ENCODE peak calls at places on chromosomes 7 and 10, in six cellular contexts. One of them, this sample, is unnamed. For H3K4me1, the result is how much of the 10 kb centered on the place peaks cover.

GRCh38 chr10:25902002-25902401 is 32.0 kb upstream of the MYO3A start:
- DNase-seq in effector memory CD4-positive, alpha-beta T cell: no peak
- DNase-seq in GM23338: no peak
- DNase-seq in Panc1: no peak
- DNase-seq in CD8-positive, alpha-beta memory T cell: no peak
- DNase-seq in CD8-positive, alpha-beta T cell: no peak
- DNase-seq in this sample: no peak

GRCh38 chr10:32417906-32418547 is 27.9 kb upstream of the CCDC7 start:
- DNase-seq in Panc1: no peak
- DNase-seq in CD8-positive, alpha-beta T cell: no peak
- DNase-seq in CD8-positive, alpha-beta memory T cell: no peak
- DNase-seq in effector memory CD4-positive, alpha-beta T cell: no peak
- DNase-seq in GM23338: no peak
- DNase-seq in this sample: no peak

GRCh38 chr10:58892039-58892665 is 284.3 kb upstream of the PHYHIPL start:
- DNase-seq in Panc1: no peak
- DNase-seq in CD8-positive, alpha-beta memory T cell: no peak
- DNase-seq in CD8-positive, alpha-beta T cell: no peak
- DNase-seq in GM23338: peak
- DNase-seq in effector memory CD4-positive, alpha-beta T cell: no peak
- DNase-seq in this sample: no peak

GRCh38 chr7:131638641-131639430 is 82.4 kb upstream of the PODXL start:
- DNase-seq in GM23338: no peak
- DNase-seq in effector memory CD4-positive, alpha-beta T cell: no peak
- DNase-seq in CD8-positive, alpha-beta memory T cell: no peak
- DNase-seq in Panc1: no peak
- DNase-seq in CD8-positive, alpha-beta T cell: no peak
- DNase-seq in this sample: no peak

GRCh38 chr10:132809237-132810140 is 23.5 kb upstream of the NKX6-2 start:
- DNase-seq in CD8-positive, alpha-beta T cell: no peak
- DNase-seq in GM23338: no peak
- DNase-seq in Panc1: no peak
- DNase-seq in CD8-positive, alpha-beta memory T cell: no peak
- DNase-seq in effector memory CD4-positive, alpha-beta T cell: no peak
- DNase-seq in this sample: no peak

GRCh38 chr10:21242915-21243314 is 282.6 kb downstream of the SKIDA1 start:
- DNase-seq in GM23338: no peak
- DNase-seq in effector memory CD4-positive, alpha-beta T cell: no peak
- DNase-seq in CD8-positive, alpha-beta memory T cell: no peak
- DNase-seq in Panc1: no peak
- DNase-seq in CD8-positive, alpha-beta T cell: no peak
- DNase-seq in this sample: no peak

GRCh38 chr7:92461027-92462003 is 14.0 kb downstream of the GATAD1 start:
- DNase-seq in Panc1: peak
- DNase-seq in GM23338: peak
- DNase-seq in effector memory CD4-positive, alpha-beta T cell: no peak
- DNase-seq in CD8-positive, alpha-beta T cell: peak
- DNase-seq in CD8-positive, alpha-beta memory T cell: no peak
- DNase-seq in this sample: no peak

GRCh38 chr10:78417425-78418370 is 384.0 kb downstream of the RPS24 start:
- DNase-seq in effector memory CD4-positive, alpha-beta T cell: no peak
- DNase-seq in CD8-positive, alpha-beta T cell: no peak
- DNase-seq in Panc1: no peak
- DNase-seq in CD8-positive, alpha-beta memory T cell: no peak
- DNase-seq in GM23338: no peak
- DNase-seq in this sample: no peak

GRCh38 chr7:10210000-10210399 is 763.7 kb upstream of the PHF14 start:
- DNase-seq in GM23338: no peak
- DNase-seq in Panc1: no peak
- DNase-seq in CD8-positive, alpha-beta memory T cell: no peak
- DNase-seq in CD8-positive, alpha-beta T cell: no peak
- DNase-seq in effector memory CD4-positive, alpha-beta T cell: no peak
- DNase-seq in this sample: no peak

GRCh38 chr10:48520594-48520993 is 84.3 kb downstream of the ARHGAP22 start:
- DNase-seq in GM23338: no peak
- DNase-seq in effector memory CD4-positive, alpha-beta T cell: no peak
- DNase-seq in Panc1: no peak
- DNase-seq in CD8-positive, alpha-beta T cell: no peak
- DNase-seq in CD8-positive, alpha-beta memory T cell: no peak
- DNase-seq in this sample: no peak

GRCh38 chr7:43679210-43680068 is 49.9 kb downstream of the COA1 start:
- DNase-seq in CD8-positive, alpha-beta memory T cell: no peak
- DNase-seq in effector memory CD4-positive, alpha-beta T cell: no peak
- DNase-seq in GM23338: no peak
- DNase-seq in Panc1: no peak
- DNase-seq in CD8-positive, alpha-beta T cell: no peak
- DNase-seq in this sample: no peak

GRCh38 chr10:105699504-105699903 is 1058.4 kb downstream of the SORCS3 start:
- DNase-seq in CD8-positive, alpha-beta memory T cell: no peak
- DNase-seq in Panc1: no peak
- DNase-seq in CD8-positive, alpha-beta T cell: no peak
- DNase-seq in GM23338: peak
- DNase-seq in effector memory CD4-positive, alpha-beta T cell: no peak
- DNase-seq in this sample: no peak

GRCh38 chr10:117609095-117609821 is 66.7 kb downstream of the EMX2 start:
- DNase-seq in CD8-positive, alpha-beta memory T cell: no peak
- DNase-seq in GM23338: no peak
- DNase-seq in CD8-positive, alpha-beta T cell: no peak
- DNase-seq in Panc1: peak
- DNase-seq in effector memory CD4-positive, alpha-beta T cell: no peak
- DNase-seq in this sample: no peak

GRCh38 chr10:60496181-60496580 is 106.5 kb upstream of the ANK3 start:
- DNase-seq in Panc1: no peak
- DNase-seq in effector memory CD4-positive, alpha-beta T cell: no peak
- DNase-seq in GM23338: no peak
- DNase-seq in CD8-positive, alpha-beta memory T cell: no peak
- DNase-seq in CD8-positive, alpha-beta T cell: no peak
- DNase-seq in this sample: no peak

DNA sequence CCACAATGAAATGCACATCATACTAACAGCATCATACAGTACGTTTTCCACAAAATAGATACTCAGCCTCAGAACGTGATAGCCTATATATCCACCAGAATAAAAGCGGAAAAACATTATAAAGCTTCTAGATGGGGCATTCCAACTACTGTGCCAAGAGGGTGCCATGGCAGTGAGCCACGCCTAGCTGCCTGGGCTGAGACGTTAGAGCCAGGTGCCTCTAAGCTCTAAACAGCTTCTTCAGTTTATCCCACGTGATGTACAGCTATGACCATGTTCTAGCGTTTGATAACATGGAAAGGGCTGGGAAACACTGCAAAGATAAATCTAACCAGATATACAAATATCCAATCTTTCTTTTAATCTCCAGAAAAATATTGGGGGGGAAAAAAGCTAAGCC is 17.8 kb downstream of the USP6NL start:
- DNase-seq in GM23338: no peak
- DNase-seq in CD8-positive, alpha-beta memory T cell: no peak
- DNase-seq in effector memory CD4-positive, alpha-beta T cell: no peak
- DNase-seq in CD8-positive, alpha-beta T cell: no peak
- DNase-seq in Panc1: no peak
- DNase-seq in this sample: no peak
- H3K4me1 ChIP-seq in GM23338: under half
- H3K4me1 ChIP-seq in CD8-positive, alpha-beta memory T cell: under half
- H3K4me1 ChIP-seq in effector memory CD4-positive, alpha-beta T cell: under half
- H3K4me1 ChIP-seq in CD8-positive, alpha-beta T cell: under half
- H3K4me1 ChIP-seq in Panc1: under half
- H3K4me1 ChIP-seq in this sample: under half

GRCh38 chr10:73823391-73823790 is 12.0 kb upstream of the NDST2 start:
- DNase-seq in Panc1: no peak
- DNase-seq in GM23338: no peak
- DNase-seq in effector memory CD4-positive, alpha-beta T cell: no peak
- DNase-seq in CD8-positive, alpha-beta memory T cell: no peak
- DNase-seq in CD8-positive, alpha-beta T cell: no peak
- DNase-seq in this sample: no peak
- H3K4me1 ChIP-seq in Panc1: under half
- H3K4me1 ChIP-seq in GM23338: under half
- H3K4me1 ChIP-seq in effector memory CD4-positive, alpha-beta T cell: under half
- H3K4me1 ChIP-seq in CD8-positive, alpha-beta memory T cell: under half
- H3K4me1 ChIP-seq in CD8-positive, alpha-beta T cell: under half
- H3K4me1 ChIP-seq in this sample: under half

GRCh38 chr7:44983742-44984477 is 5.1 kb upstream of the MYO1G start:
- DNase-seq in GM23338: no peak
- DNase-seq in CD8-positive, alpha-beta T cell: no peak
- DNase-seq in effector memory CD4-positive, alpha-beta T cell: no peak
- DNase-seq in Panc1: no peak
- DNase-seq in CD8-positive, alpha-beta memory T cell: no peak
- DNase-seq in this sample: no peak
- H3K4me1 ChIP-seq in GM23338: under half
- H3K4me1 ChIP-seq in CD8-positive, alpha-beta T cell: half or more
- H3K4me1 ChIP-seq in effector memory CD4-positive, alpha-beta T cell: half or more
- H3K4me1 ChIP-seq in Panc1: under half
- H3K4me1 ChIP-seq in CD8-positive, alpha-beta memory T cell: half or more
- H3K4me1 ChIP-seq in this sample: under half

DNA sequence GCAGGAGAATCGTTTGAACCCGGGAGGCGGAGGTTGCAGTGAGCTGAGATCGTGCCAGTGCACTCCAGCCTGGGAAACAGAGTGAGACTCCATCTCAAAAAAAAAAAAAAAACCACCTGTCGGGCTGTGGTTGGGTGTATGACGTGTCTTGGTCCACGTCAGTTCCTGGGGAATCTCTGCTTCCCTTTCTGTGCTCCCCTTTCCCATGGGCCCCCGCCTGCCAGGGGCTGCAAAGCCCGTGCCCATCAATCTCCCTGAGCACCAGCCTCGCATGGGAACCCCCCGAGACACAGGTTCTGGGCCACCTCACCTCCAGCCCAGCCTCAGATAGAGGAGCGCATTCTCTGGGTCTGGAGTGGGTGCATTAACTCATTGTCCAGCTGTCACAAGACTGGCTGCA is 2.3 kb upstream of the SH2B2 start:
- DNase-seq in CD8-positive, alpha-beta memory T cell: peak
- DNase-seq in CD8-positive, alpha-beta T cell: peak
- DNase-seq in GM23338: no peak
- DNase-seq in effector memory CD4-positive, alpha-beta T cell: peak
- DNase-seq in Panc1: no peak
- DNase-seq in this sample: no peak
- H3K4me1 ChIP-seq in CD8-positive, alpha-beta memory T cell: under half
- H3K4me1 ChIP-seq in CD8-positive, alpha-beta T cell: under half
- H3K4me1 ChIP-seq in GM23338: under half
- H3K4me1 ChIP-seq in effector memory CD4-positive, alpha-beta T cell: under half
- H3K4me1 ChIP-seq in Panc1: under half
- H3K4me1 ChIP-seq in this sample: under half

GRCh38 chr10:113091921-113092320 is 141.9 kb downstream of the TCF7L2 start:
- DNase-seq in CD8-positive, alpha-beta T cell: no peak
- DNase-seq in Panc1: no peak
- DNase-seq in CD8-positive, alpha-beta memory T cell: no peak
- DNase-seq in effector memory CD4-positive, alpha-beta T cell: no peak
- DNase-seq in GM23338: no peak
- DNase-seq in this sample: no peak
- H3K4me1 ChIP-seq in CD8-positive, alpha-beta T cell: under half
- H3K4me1 ChIP-seq in Panc1: half or more
- H3K4me1 ChIP-seq in CD8-positive, alpha-beta memory T cell: under half
- H3K4me1 ChIP-seq in effector memory CD4-positive, alpha-beta T cell: under half
- H3K4me1 ChIP-seq in GM23338: under half
- H3K4me1 ChIP-seq in this sample: under half

DNA sequence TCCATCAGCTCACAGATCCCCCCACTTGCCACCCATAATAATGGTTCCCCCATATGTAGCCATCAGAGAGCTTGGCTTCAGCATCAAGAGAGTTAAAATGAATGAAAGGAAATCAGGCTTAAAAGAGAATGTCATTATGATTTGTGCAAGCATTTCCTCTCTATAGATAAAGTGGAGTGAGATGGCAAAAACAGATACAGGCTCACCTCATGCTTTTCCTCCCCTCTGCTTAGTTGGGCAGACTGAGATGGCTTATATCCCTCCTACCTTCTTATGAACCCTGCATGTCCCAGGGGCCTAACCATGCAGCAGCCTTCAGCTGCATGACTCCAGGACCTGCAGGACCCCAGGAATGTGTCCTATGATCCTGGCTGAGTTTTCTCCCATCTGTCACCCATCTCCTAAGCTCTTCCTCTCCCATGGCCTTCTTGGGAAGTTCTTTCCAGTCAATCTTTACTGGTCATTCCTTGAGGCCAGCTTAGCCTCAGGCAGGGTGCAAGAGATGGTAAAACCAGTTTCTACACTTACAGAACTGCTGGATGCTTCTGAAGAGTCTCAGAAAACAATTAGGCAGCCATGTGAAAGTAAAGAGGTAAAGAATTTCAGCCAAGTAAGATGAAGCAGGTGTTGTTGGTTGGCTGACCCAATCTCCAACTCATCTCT is 159.7 kb downstream of the RTKN2 start:
- DNase-seq in CD8-positive, alpha-beta memory T cell: no peak
- DNase-seq in effector memory CD4-positive, alpha-beta T cell: no peak
- DNase-seq in Panc1: no peak
- DNase-seq in CD8-positive, alpha-beta T cell: no peak
- DNase-seq in GM23338: no peak
- DNase-seq in this sample: no peak
- H3K4me1 ChIP-seq in CD8-positive, alpha-beta memory T cell: under half
- H3K4me1 ChIP-seq in effector memory CD4-positive, alpha-beta T cell: under half
- H3K4me1 ChIP-seq in Panc1: under half
- H3K4me1 ChIP-seq in CD8-positive, alpha-beta T cell: under half
- H3K4me1 ChIP-seq in GM23338: under half
- H3K4me1 ChIP-seq in this sample: under half

GRCh38 chr10:112956631-112957350 is 6.7 kb downstream of the TCF7L2 start:
- DNase-seq in CD8-positive, alpha-beta memory T cell: no peak
- DNase-seq in effector memory CD4-positive, alpha-beta T cell: no peak
- DNase-seq in GM23338: peak
- DNase-seq in CD8-positive, alpha-beta T cell: no peak
- DNase-seq in Panc1: no peak
- DNase-seq in this sample: no peak
- H3K4me1 ChIP-seq in CD8-positive, alpha-beta memory T cell: under half
- H3K4me1 ChIP-seq in effector memory CD4-positive, alpha-beta T cell: under half
- H3K4me1 ChIP-seq in GM23338: half or more
- H3K4me1 ChIP-seq in CD8-positive, alpha-beta T cell: under half
- H3K4me1 ChIP-seq in Panc1: half or more
- H3K4me1 ChIP-seq in this sample: under half